ENCODE peak calls at places on chromosomes 16 and 17, in eight cellular contexts. N is cardiac fibroblast; E is progenitor cell of endocrine pancreas; Y is tibial nerve; T is anterior cingulate cortex; B is activated CD4-positive, alpha-beta T cell treated with anti-CD3 and anti-CD28 coated beads, Interleukin-2, amount 50 U/mL, for 4 hours; A is left kidney; F is AG08396. R is an unnamed sample.

GRCh38 chr17:19363114-19363438 is 553 bp upstream of the B9D1 start:
- DNase-seq in T (no peak), N (no peak), A (no peak), B (no peak), E (no peak), Y (no peak), F (no peak), R (no peak)

GRCh38 chr17:57569860-57570259 is 175.2 kb downstream of the CCDC182 start:
- DNase-seq in E (no peak), A (no peak), T (no peak), Y (no peak), N (no peak), F (no peak), B (no peak), R (no peak)

GRCh38 chr17:58520843-58521430 is 6.5 kb upstream of the MTMR4 start:
- DNase-seq in Y (no peak), E (no peak), F (no peak), B (no peak), A (peak; percentile 79), N (peak; percentile 30), T (no peak), R (peak; percentile 27)

GRCh38 chr17:76266244-76266938 is 1.2 kb downstream of the UBALD2 start:
- DNase-seq in N (peak; percentile 49), E (no peak), F (peak; percentile 41), A (peak; percentile 45), Y (no peak), T (no peak), B (no peak), R (peak; percentile 52)

GRCh38 chr17:44828919-44829557 is 1.0 kb downstream of the GJC1 start:
- DNase-seq in A (peak; percentile 78), B (no peak), T (no peak), F (no peak), N (peak; percentile 50), Y (no peak), E (no peak), R (peak; percentile 48)

GRCh38 chr17:74145756-74146155 is 57.7 kb upstream of the RPL38 start:
- DNase-seq in N (no peak), Y (no peak), A (no peak), T (no peak), E (no peak), F (no peak), B (no peak), R (no peak)

GRCh38 chr16:4572715-4573114 is 16.6 kb downstream of the C16orf96 start:
- DNase-seq in T (no peak), A (peak; percentile 83), Y (no peak), B (no peak), N (peak; percentile 21), E (no peak), F (no peak), R (no peak)

GRCh38 chr17:27315322-27315721 is 21.4 kb downstream of the WSB1 start:
- DNase-seq in F (peak; percentile 78), T (peak; percentile 13), N (peak; percentile 90), B (no peak), A (peak; percentile 93), E (no peak), Y (peak; percentile 75), R (peak; percentile 94)

GRCh38 chr16:3065069-3065741 is at the start of gene IL32:
- DNase-seq in N (peak; percentile 95), F (peak; percentile 89), B (peak; percentile 72), Y (no peak), A (peak; percentile 64), E (no peak), T (no peak), R (peak; percentile 86)

GRCh38 chr16:3067929-3068288 is 2.5 kb downstream of the IL32 start:
- DNase-seq in T (no peak), B (no peak), Y (no peak), N (no peak), A (no peak), F (no peak), E (no peak), R (no peak)

GRCh38 chr17:20266806-20267458 is 200.4 kb downstream of the LGALS9B start:
- DNase-seq in N (peak; percentile 82), T (no peak), A (peak; percentile 28), E (no peak), Y (no peak), F (peak; percentile 62), B (no peak), R (peak; percentile 74)

GRCh38 chr17:17235212-17236174 is 1.5 kb downstream of the FLCN start:
- DNase-seq in E (no peak), Y (no peak), A (peak; percentile 14), B (no peak), N (peak; percentile 51), T (no peak), F (no peak), R (peak; percentile 76)

GRCh38 chr17:72456026-72456569 is 335.3 kb downstream of the SOX9 start:
- DNase-seq in E (no peak), A (no peak), F (peak; percentile 66), Y (no peak), N (peak; percentile 52), B (no peak), T (no peak), R (peak; percentile 40)

GRCh38 chr17:17119533-17119932 is 77.3 kb downstream of the MPRIP start:
- DNase-seq in N (peak; percentile 62), Y (no peak), T (no peak), B (peak; percentile 59), A (no peak), E (no peak), F (peak; percentile 46), R (peak; percentile 73)

GRCh38 chr16:11100239-11100750 is 155.7 kb downstream of the SOCS1 start:
- DNase-seq in F (peak; percentile 74), A (peak; percentile 81), E (no peak), B (no peak), N (peak; percentile 92), T (peak; percentile 14), Y (peak; percentile 42), R (peak; percentile 99)

GRCh38 chr16:22770866-22771265 is 43.1 kb upstream of the HS3ST2 start:
- DNase-seq in A (no peak), F (no peak), E (no peak), B (no peak), N (no peak), T (no peak), Y (no peak), R (no peak)

GRCh38 chr17:81239714-81240555 is 817 bp downstream of the NDUFAF8 start:
- DNase-seq in B (peak; percentile 45), N (peak; percentile 27), Y (no peak), T (no peak), E (no peak), F (peak; percentile 56), A (no peak), R (peak; percentile 25)

R was measured in choroid plexus epithelial cell.